ENCODE peak calls at places on chromosomes 16 and 17, in six cellular contexts. Y is stomach, I is WTC11, E is GM10248, D is neural crest cell, F is heart right ventricle. U is an unnamed sample.

GRCh38 chr17:80667462-80668277 is 123.0 kb downstream of the RPTOR start:
- DNase-seq in E (no peak), Y (no peak), D (no peak), I (no peak), F (no peak), U (no peak)

GRCh38 chr17:57166803-57167202 is 81.8 kb downstream of the AKAP1 start:
- DNase-seq in D (no peak), F (no peak), E (no peak), I (peak), Y (no peak), U (no peak)

GRCh38 chr16:68091604-68092261 is 6.6 kb downstream of the NFATC3 start:
- DNase-seq in Y (no peak), D (no peak), F (no peak), I (no peak), E (no peak), U (no peak)

GRCh38 chr16:27506771-27507170 is 42.9 kb downstream of the GTF3C1 start:
- DNase-seq in F (no peak), D (no peak), I (no peak), Y (no peak), E (no peak), U (no peak)

GRCh38 chr16:87541004-87541881 is 48.4 kb upstream of the ZCCHC14 start:
- DNase-seq in Y (no peak), E (no peak), I (no peak), D (peak), F (peak), U (no peak)

GRCh38 chr16:75264999-75265910 is 13.8 kb upstream of the BCAR1 start:
- DNase-seq in D (no peak), I (no peak), F (peak), E (peak), Y (peak), U (peak)

GRCh38 chr16:87017388-87018012 is 299.7 kb downstream of the C16orf95 start:
- DNase-seq in Y (no peak), I (no peak), F (no peak), E (no peak), D (no peak), U (peak)

GRCh38 chr17:41555105-41555887 is 16.6 kb downstream of the KRT9 start:
- DNase-seq in I (no peak), D (no peak), F (no peak), Y (no peak), E (no peak), U (no peak)

GRCh38 chr17:51142597-51142996 is 10.8 kb upstream of the NME1 start:
- DNase-seq in D (no peak), I (no peak), Y (no peak), E (no peak), F (no peak), U (no peak)

GRCh38 chr16:28326881-28327610 is 34.7 kb downstream of the SBK1 start:
- DNase-seq in I (peak), D (peak), F (peak), E (peak), Y (peak), U (peak)

GRCh38 chr17:54976316-54976715 is 7.8 kb downstream of the STXBP4 start:
- DNase-seq in D (no peak), Y (no peak), F (no peak), I (no peak), E (no peak), U (no peak)

GRCh38 chr17:77248216-77249054 is 107.7 kb downstream of the SEC14L1 start:
- DNase-seq in I (no peak), D (no peak), F (no peak), E (no peak), Y (no peak), U (no peak)

GRCh38 chr17:79220201-79220714 is 145.6 kb downstream of the ENGASE start:
- DNase-seq in I (peak), F (no peak), E (no peak), Y (no peak), D (no peak), U (no peak)

GRCh38 chr16:4882633-4883285 is 35.5 kb downstream of the UBN1 start:
- DNase-seq in E (no peak), I (no peak), D (no peak), F (no peak), Y (peak), U (no peak)

GRCh38 chr16:59164461-59164860 is 430.3 kb upstream of the GOT2 start:
- DNase-seq in E (no peak), Y (peak), D (peak), F (no peak), I (peak), U (peak)

GRCh38 chr16:84144859-84145639 is at the start of the genes DNAAF1 and HSDL1:
- DNase-seq in Y (peak), D (peak), E (peak), F (peak), I (peak), U (peak)

GRCh38 chr16:1913327-1914083 is 4.7 kb downstream of the HS3ST6 start:
- DNase-seq in Y (peak), F (no peak), D (no peak), I (no peak), E (no peak), U (no peak)

GRCh38 chr16:72404299-72404698 is 232.3 kb upstream of the PMFBP1 start:
- DNase-seq in I (no peak), E (no peak), D (no peak), F (no peak), Y (no peak), U (no peak)

GRCh38 chr16:86051376-86052114 is 152.6 kb downstream of the IRF8 start:
- DNase-seq in E (no peak), F (no peak), Y (no peak), D (no peak), I (no peak), U (no peak)

GRCh38 chr17:43608313-43608712 is 53.4 kb downstream of the MEOX1 start:
- DNase-seq in I (no peak), D (no peak), Y (no peak), E (no peak), F (no peak), U (no peak)

GRCh38 chr16:68380348-68380670 is 68.0 kb downstream of the SMPD3 start:
- DNase-seq in F (no peak), D (no peak), E (no peak), I (no peak), Y (no peak), U (no peak)

GRCh38 chr17:16906670-16907069 is 65.2 kb downstream of the TNFRSF13B start:
- DNase-seq in F (no peak), E (no peak), Y (no peak), D (no peak), I (no peak), U (no peak)

GRCh38 chr17:41308918-41309359 is at the start of gene KRTAP16-1:
- DNase-seq in E (no peak), Y (no peak), F (no peak), I (no peak), D (no peak), U (no peak)

GRCh38 chr17:10125761-10126553 is 72.4 kb downstream of the GAS7 start:
- DNase-seq in E (no peak), D (no peak), I (no peak), Y (no peak), F (no peak), U (no peak)

GRCh38 chr16:69935278-69935711 is 15.8 kb upstream of the CLEC18A start:
- DNase-seq in E (no peak), F (no peak), Y (no peak), I (no peak), D (no peak), U (no peak)

GRCh38 chr17:50841949-50842354 is 6.6 kb downstream of the WFIKKN2 start:
- DNase-seq in F (peak), E (peak), D (peak), Y (peak), I (peak), U (peak)

GRCh38 chr17:70622382-70623260 is 453.3 kb downstream of the KCNJ2 start:
- DNase-seq in D (peak), Y (peak), E (peak), I (peak), F (peak), U (peak)

GRCh38 chr16:89351645-89352044 is 134.1 kb downstream of the ZNF778 start:
- DNase-seq in I (no peak), E (no peak), D (no peak), F (no peak), Y (no peak), U (no peak)

GRCh38 chr17:77472837-77473214 is 332.1 kb downstream of the SEC14L1 start:
- DNase-seq in Y (no peak), D (no peak), F (no peak), E (no peak), I (no peak), U (peak)

GRCh38 chr16:9114842-9115241 is 23.4 kb downstream of the HAPSTR1 start:
- DNase-seq in D (no peak), Y (no peak), E (no peak), F (no peak), I (no peak), U (no peak)

GRCh38 chr16:73190688-73191087 is 142.8 kb upstream of the ZFHX3 start:
- DNase-seq in D (no peak), I (no peak), F (no peak), Y (no peak), E (no peak), U (no peak)

DNA sequence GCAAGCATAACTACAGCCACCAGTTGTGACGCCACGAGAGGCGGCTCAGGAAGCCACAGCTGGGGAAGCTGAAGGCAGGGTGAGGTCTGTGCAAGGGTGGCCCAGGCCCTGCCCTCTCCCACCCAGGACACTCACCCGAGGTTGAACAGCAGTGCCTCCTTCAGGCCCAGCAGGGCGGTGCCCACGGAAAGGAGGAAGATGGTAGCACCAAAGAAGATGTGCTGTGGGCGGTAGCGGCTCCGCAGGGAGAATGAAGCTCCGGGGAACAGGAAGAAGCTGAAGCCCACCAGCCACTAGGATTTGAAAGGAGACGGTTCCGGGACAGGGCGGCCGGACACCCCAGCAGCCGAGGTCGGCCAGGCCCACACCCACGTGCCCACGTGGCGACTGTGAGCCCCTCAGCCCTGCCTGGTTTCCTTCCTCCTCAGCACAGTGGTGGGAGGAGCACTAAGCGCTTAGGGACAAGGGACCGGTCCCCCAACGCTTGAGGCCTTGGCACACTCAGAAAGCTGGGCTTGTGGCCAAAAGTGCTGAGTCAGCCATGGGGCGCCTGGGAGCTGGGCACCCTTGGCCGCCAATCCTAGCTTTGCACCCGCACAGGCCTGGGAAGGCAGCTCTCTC is 11.0 kb downstream of the CYB561 start:
- DNase-seq in Y (peak), D (no peak), E (no peak), I (peak), F (peak), U (no peak)
- TF ChIP-seq CTCF in Y (no peak), D (no peak), E (no peak), I (peak), F (peak), U (peak)

GRCh38 chr17:6752068-6752909 is 3.6 kb upstream of the XAF1 start:
- DNase-seq in D (no peak), E (no peak), Y (no peak), F (peak), I (no peak), U (no peak)

GRCh38 chr17:6748617-6749016 is 7.2 kb upstream of the XAF1 start:
- DNase-seq in E (no peak), D (no peak), F (no peak), Y (no peak), I (no peak), U (no peak)

GRCh38 chr17:6753565-6753964 is 2.3 kb upstream of the XAF1 start:
- DNase-seq in Y (no peak), E (no peak), F (no peak), I (no peak), D (no peak), U (no peak)

GRCh38 chr17:6753006-6753445 is 2.8 kb upstream of the XAF1 start:
- DNase-seq in D (no peak), F (peak), I (peak), E (no peak), Y (no peak), U (peak)

DNA sequence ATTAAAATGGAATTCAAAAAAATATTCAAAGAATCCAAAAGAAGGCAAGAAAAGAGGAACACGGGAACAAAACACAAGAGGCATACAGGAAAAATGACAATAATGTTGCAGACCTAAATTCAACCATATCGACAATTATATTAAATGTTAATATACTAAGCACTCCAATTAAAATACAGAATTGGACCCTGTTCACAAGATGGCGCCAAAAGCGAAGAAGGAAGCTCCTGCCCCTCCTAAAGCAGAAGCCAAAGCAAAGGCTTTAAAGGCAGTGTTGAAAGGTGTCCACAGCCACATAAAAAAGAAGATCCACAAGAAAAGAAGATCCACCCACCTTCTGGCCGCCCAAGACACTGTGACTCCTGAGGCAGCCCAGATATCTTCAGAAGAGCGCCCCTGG is 6.3 kb upstream of the XAF1 start:
- DNase-seq in I (no peak), D (no peak), F (no peak), Y (no peak), E (no peak), U (no peak)
- TF ChIP-seq CTCF in I (no peak), D (no peak), F (peak), Y (no peak), E (no peak), U (no peak)

DNA sequence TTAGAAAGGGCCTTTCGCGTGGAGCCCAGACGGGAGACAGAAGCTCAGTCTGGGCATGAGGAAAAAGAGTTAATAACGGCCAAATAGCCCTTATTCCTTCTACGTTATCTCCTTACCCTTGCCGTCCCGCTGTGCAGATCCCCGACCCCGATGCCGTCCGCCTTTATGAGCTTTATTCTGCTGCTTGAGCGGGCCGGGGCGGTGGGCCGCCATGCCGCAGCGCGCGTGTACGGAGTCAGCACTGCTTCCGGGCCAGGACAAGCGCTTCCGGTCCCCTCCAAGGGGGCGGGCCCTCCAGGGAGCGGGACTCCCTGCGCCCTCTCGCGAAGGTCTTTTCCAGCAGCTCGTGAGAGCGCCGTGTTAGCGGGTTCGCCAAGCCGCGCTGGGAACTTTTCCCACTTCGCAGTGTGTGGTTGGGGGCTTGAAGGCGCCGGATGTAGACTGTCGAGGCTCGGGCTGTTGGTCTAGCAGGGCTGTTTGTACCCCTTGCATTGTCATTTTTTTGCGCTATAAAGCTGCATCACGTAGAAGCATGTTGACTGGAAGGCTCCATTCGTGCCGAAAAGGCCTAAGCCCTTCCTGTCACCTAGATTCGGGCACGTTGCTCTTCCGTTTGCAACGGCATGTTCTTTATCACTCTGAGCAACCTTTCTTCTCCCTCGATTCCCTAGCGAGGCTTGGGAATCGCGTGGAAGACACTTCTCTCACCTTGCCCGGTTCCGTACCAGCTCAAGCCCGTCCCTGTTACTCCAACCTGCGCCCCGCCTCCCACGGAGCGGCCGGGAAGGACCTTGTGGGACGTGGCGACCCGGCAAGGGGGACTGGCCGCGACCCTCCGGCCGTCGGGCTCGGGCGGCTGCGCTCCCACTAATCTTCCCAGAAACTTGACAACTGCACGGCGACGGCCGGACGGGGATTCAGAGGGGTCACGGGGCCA is at the start of gene TSR1:
- DNase-seq in Y (peak), I (peak), D (peak), F (peak), E (peak), U (peak)
- TF ChIP-seq CTCF in Y (no peak), I (no peak), D (no peak), F (peak), E (peak), U (no peak)

DNA sequence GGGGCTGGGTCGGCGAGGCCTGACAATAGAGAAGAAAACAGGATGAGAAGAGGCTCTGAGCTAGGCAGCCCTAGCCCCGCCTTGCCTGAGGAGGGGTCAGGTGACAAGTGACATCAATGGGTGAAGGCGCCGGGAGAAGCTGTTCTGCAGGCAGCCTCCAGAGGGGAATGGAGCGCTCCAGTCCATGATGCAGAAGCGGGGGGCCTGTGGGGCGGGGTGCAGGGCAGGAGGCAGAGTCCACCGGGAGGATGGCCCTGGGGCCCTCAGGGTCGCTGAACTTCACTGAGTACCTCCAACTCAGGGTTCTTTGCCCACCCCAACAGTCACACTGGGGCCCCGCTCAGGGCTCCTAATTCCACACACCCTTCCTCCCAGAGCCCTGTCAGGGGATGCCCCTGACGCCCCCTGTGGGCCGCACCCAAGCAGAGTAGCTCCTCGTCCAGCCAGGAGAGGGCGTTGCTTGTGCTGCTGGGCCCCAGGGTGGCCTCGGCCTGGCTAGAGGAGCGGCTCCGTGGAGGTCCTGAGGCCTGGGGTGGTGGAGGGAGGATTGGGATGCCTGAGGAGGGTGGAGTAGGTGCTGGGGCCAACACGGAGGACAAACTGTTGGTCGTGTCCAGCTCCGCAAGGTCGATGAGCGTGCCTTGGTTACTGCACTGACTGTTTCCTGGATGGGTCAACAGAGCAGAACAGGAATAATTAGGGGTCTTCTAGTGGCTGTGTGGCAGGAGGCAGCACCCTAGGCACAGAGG is 20.8 kb downstream of the GGA3 start:
- DNase-seq in F (no peak), D (peak), Y (no peak), E (peak), I (peak), U (peak)
- TF ChIP-seq CTCF in F (peak), D (peak), Y (peak), E (peak), I (peak), U (peak)

DNA sequence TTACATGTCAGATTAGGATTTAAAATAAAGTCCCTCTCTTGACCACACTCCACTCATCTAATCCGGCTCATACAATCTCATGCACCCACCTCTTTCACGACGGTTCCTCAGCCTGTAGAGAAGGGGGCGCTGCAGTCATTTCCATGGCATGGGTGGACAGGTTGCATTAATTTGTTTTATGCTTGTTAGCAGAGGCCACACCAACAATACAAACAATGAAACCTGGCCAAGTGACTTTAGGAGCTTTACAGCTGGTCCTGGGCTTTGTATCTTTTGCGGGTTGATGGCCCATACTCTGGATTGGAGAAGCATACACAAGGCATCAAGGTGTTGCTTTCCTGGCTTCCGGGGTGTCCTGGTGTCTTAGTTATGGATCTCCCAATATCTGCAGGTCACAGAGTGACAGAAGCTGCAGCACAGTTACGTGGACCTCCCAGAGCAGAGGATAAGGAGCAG is 9.7 kb upstream of the SNF8 start:
- DNase-seq in F (no peak), Y (no peak), I (peak), D (no peak), E (no peak), U (peak)
- TF ChIP-seq CTCF in F (no peak), Y (no peak), I (no peak), D (peak), E (peak), U (no peak)

GRCh38 chr17:7393613-7394451 is 493 bp downstream of the PLSCR3 start:
- DNase-seq in D (no peak), Y (peak), E (peak), F (no peak), I (peak), U (no peak)
- TF ChIP-seq CTCF in D (no peak), Y (no peak), E (peak), F (no peak), I (no peak), U (no peak)

GRCh38 chr17:72733619-72734282 is 358.7 kb downstream of the SLC39A11 start:
- DNase-seq in F (no peak), Y (no peak), E (peak), I (no peak), D (no peak), U (no peak)
- TF ChIP-seq CTCF in F (no peak), Y (no peak), E (no peak), I (no peak), D (no peak), U (no peak)

U was measured in endothelial cell.